ENCODE peak calls at places on chromosome 13, in five cellular contexts. Y is lung, T is HCT116, S is OCI-LY7, C is IMR-90. A is an unnamed sample.
A peak's percentile ranks its signal among the peaks of the same experiment; 100 is the strongest.

GRCh38 chr13:59568306-59568705 is 595.4 kb downstream of the DIAPH3 start:
- DNase-seq in Y (no peak), T (no peak), S (no peak), C (no peak), A (no peak)

GRCh38 chr13:113562085-113562749 is 22.3 kb upstream of the TFDP1 start:
- DNase-seq in Y (peak; percentile 50), T (no peak), S (peak; percentile 54), C (peak; percentile 76), A (no peak)

GRCh38 chr13:44155422-44156293 is 218.0 kb upstream of the SERP2 start:
- DNase-seq in Y (peak; percentile 76), T (no peak), S (no peak), C (peak; percentile 45), A (no peak)

GRCh38 chr13:29570058-29570654 is 25.3 kb downstream of the SLC7A1 start:
- DNase-seq in Y (no peak), T (no peak), S (no peak), C (no peak), A (no peak)

GRCh38 chr13:97329331-97329730 is 104.6 kb upstream of the RAP2A start:
- DNase-seq in Y (no peak), T (no peak), S (no peak), C (peak; percentile 44), A (no peak)

GRCh38 chr13:113495494-113496251 is 5.2 kb upstream of the DCUN1D2 start:
- DNase-seq in Y (no peak), T (no peak), S (no peak), C (peak; percentile 41), A (no peak)

GRCh38 chr13:22278336-22278929 is 607.6 kb downstream of the FGF9 start:
- DNase-seq in Y (peak; percentile 58), T (peak; percentile 34), S (peak; percentile 32), C (peak; percentile 63), A (no peak)

GRCh38 chr13:102017248-102017647 is 384.6 kb downstream of the FGF14 start:
- DNase-seq in Y (no peak), T (no peak), S (no peak), C (no peak), A (no peak)

GRCh38 chr13:36848228-36848982 is 29.4 kb downstream of the RFXAP start:
- DNase-seq in Y (no peak), T (no peak), S (peak; percentile 29), C (peak; percentile 19), A (no peak)

GRCh38 chr13:108985166-108985565 is 355.8 kb downstream of the MYO16 start:
- DNase-seq in Y (no peak), T (no peak), S (no peak), C (no peak), A (no peak)

GRCh38 chr13:91609353-91609752 is 210.9 kb downstream of the GPC5 start:
- DNase-seq in Y (no peak), T (no peak), S (no peak), C (peak; percentile 54), A (no peak)

GRCh38 chr13:96824110-96824509 is 170.2 kb downstream of the OXGR1 start:
- DNase-seq in Y (no peak), T (no peak), S (no peak), C (no peak), A (no peak)

GRCh38 chr13:24032252-24032651 is 128.3 kb upstream of the SPATA13 start:
- DNase-seq in Y (peak; percentile 27), T (no peak), S (no peak), C (peak; percentile 84), A (no peak)

GRCh38 chr13:113002891-113003290 is 33.9 kb downstream of the MCF2L start:
- DNase-seq in Y (no peak), T (no peak), S (no peak), C (no peak), A (no peak)

GRCh38 chr13:51584731-51585191 is 499 bp downstream of the WDFY2 start:
- DNase-seq in Y (peak; percentile 63), T (peak; percentile 23), S (peak; percentile 85), C (peak; percentile 37), A (no peak)

GRCh38 chr13:33644607-33645543 is 173.1 kb upstream of the RFC3 start:
- DNase-seq in Y (no peak), T (no peak), S (no peak), C (peak; percentile 4), A (no peak)

GRCh38 chr13:113839536-113840204 is 24.2 kb downstream of the GAS6 start:
- DNase-seq in Y (no peak), T (no peak), S (no peak), C (no peak), A (no peak)

GRCh38 chr13:92312823-92313222 is 913.8 kb upstream of the GPC6 start:
- DNase-seq in Y (no peak), T (no peak), S (no peak), C (no peak), A (no peak)

GRCh38 chr13:41960195-41960699 is 662 bp downstream of the VWA8 start:
- DNase-seq in Y (no peak), T (no peak), S (peak; percentile 41), C (peak; percentile 29), A (no peak)

GRCh38 chr13:59422646-59423045 is 741.1 kb downstream of the DIAPH3 start:
- DNase-seq in Y (no peak), T (no peak), S (no peak), C (peak; percentile 12), A (no peak)

GRCh38 chr13:100336795-100337516 is 248.1 kb downstream of the PCCA start:
- DNase-seq in Y (no peak), T (no peak), S (no peak), C (no peak), A (no peak)

GRCh38 chr13:45416521-45417125 is 1.6 kb downstream of the SLC25A30 start:
- DNase-seq in Y (no peak), T (no peak), S (no peak), C (no peak), A (no peak)

GRCh38 chr13:36370108-36370429 is 23.9 kb upstream of the SPART start:
- DNase-seq in Y (no peak), T (no peak), S (no peak), C (no peak), A (no peak)

GRCh38 chr13:50421457-50422130 is 406.4 kb downstream of the KCNRG start:
- DNase-seq in Y (no peak), T (no peak), S (no peak), C (peak; percentile 38), A (no peak)

GRCh38 chr13:50420720-50421456 is 405.6 kb downstream of the KCNRG start:
- DNase-seq in Y (no peak), T (no peak), S (no peak), C (no peak), A (no peak)

GRCh38 chr13:50419896-50420295 is 404.7 kb downstream of the KCNRG start:
- DNase-seq in Y (no peak), T (no peak), S (no peak), C (no peak), A (no peak)

GRCh38 chr13:50417597-50417996 is 402.4 kb downstream of the KCNRG start:
- DNase-seq in Y (no peak), T (no peak), S (no peak), C (no peak), A (no peak)

DNA sequence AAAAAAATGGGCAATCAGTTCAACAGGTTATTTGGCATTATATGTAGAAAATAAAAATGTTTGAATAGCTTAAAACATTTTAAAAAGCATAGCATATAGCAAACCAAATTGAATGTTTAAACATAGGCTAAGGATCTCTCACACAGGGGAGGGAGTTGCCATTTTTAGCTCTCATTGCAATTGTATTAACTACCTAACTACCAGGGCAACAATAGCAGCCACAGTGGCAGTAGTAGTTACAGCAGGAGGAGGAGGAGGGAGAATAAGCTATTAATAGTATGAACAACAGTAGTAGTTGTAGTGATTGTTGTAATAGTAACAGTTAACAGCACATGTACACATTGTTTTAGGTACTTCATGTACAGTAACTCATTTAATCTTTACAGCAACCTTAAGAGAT is 404.2 kb downstream of the KCNRG start:
- DNase-seq in Y (no peak), T (no peak), S (no peak), C (peak; percentile 17), A (no peak)
- H3K27ac ChIP-seq in Y (no peak overlapping the region), T (no peak overlapping the region), S (no peak overlapping the region), C (peak overlapping the region; percentile 81), A (no peak overlapping the region)

GRCh38 chr13:66940113-66940512 is 290.0 kb downstream of the PCDH9 start:
- DNase-seq in Y (no peak), T (no peak), S (no peak), C (no peak), A (no peak)

GRCh38 chr13:66933527-66933926 is 296.6 kb downstream of the PCDH9 start:
- DNase-seq in Y (no peak), T (no peak), S (no peak), C (no peak), A (no peak)

GRCh38 chr13:66933994-66934393 is 296.1 kb downstream of the PCDH9 start:
- DNase-seq in Y (no peak), T (peak; percentile 12), S (no peak), C (peak; percentile 90), A (peak; percentile 87)

DNA sequence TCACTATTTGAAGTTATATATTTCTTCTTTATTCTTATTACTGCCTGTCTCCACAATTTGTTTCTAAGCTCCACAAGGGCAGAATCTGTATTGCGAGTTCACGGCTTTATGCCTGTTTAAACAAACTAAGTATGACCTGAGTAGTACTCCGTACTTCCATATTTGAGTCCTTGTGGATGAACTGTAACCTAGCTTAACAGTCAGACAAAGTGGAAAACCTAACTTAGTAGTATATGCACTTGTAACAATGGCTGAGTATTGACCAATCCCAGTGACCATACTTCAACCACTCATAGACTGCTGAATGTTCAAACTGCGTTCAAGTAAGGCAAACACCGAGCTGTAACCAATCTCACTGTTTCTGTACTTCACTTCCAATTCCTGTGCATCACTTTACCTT is 292.7 kb downstream of the PCDH9 start:
- DNase-seq in Y (no peak), T (no peak), S (no peak), C (no peak), A (no peak)
- H3K27ac ChIP-seq in Y (no peak overlapping the region), T (no peak overlapping the region), S (no peak overlapping the region), C (no peak overlapping the region), A (no peak overlapping the region)

DNA sequence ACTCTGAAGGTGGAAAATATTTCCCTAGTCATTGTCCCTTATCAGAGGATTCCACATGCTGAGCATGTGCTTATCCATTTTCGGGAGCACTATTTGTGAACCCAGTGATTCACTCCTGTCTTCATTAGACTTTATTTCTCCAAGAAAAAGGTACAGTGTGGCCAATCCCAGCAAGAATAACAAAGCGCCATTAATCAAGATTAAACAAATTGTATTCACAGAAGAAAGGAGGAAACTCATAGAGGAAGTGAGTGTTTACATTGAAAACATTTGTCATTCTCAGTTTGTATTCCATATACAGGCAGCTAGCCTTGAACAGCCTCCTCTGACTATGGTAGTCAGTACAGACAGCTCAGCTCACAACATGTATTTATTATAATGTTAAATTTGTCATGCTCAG is 1669.9 kb upstream of the SPRY2 start:
- DNase-seq in Y (no peak), T (no peak), S (no peak), C (no peak), A (no peak)
- H3K27ac ChIP-seq in Y (no peak overlapping the region), T (no peak overlapping the region), S (no peak overlapping the region), C (no peak overlapping the region), A (no peak overlapping the region)

GRCh38 chr13:48954086-48954485 is 21.6 kb upstream of the FNDC3A start:
- DNase-seq in Y (no peak), T (no peak), S (no peak), C (peak; percentile 51), A (no peak)

GRCh38 chr13:48950507-48950886 is 25.2 kb upstream of the FNDC3A start:
- DNase-seq in Y (no peak), T (peak; percentile 15), S (no peak), C (peak; percentile 27), A (no peak)

GRCh38 chr13:48946163-48946562 is 29.5 kb upstream of the FNDC3A start:
- DNase-seq in Y (no peak), T (no peak), S (no peak), C (no peak), A (no peak)

GRCh38 chr13:48945626-48946025 is 30.1 kb upstream of the FNDC3A start:
- DNase-seq in Y (no peak), T (no peak), S (no peak), C (no peak), A (no peak)

GRCh38 chr13:48949566-48950506 is 25.9 kb upstream of the FNDC3A start:
- DNase-seq in Y (no peak), T (no peak), S (no peak), C (no peak), A (no peak)
- H3K27ac ChIP-seq in Y (no peak overlapping the region), T (no peak overlapping the region), S (no peak overlapping the region), C (no peak overlapping the region), A (peak overlapping the region; percentile 77)